ENCODE peak calls at places on chromosomes 3 and 15, in nine cellular contexts. One of them, this sample, is unnamed.

GRCh38 chr3:148911173-148911572 is 46.1 kb downstream of the CPA3 start:
- DNase-seq in CD8-positive, alpha-beta T cell: no peak
- DNase-seq in neural crest cell: no peak
- DNase-seq in mucosa of descending colon: no peak
- DNase-seq in sigmoid colon: no peak
- DNase-seq in A673: no peak
- DNase-seq in GM06990: no peak
- DNase-seq in lung: no peak
- DNase-seq in glutamatergic neuron: no peak
- DNase-seq in this sample: no peak

GRCh38 chr3:12486001-12486400 is 1.7 kb downstream of the TSEN2 start:
- DNase-seq in mucosa of descending colon: no peak
- DNase-seq in glutamatergic neuron: no peak
- DNase-seq in GM06990: no peak
- DNase-seq in CD8-positive, alpha-beta T cell: no peak
- DNase-seq in lung: no peak
- DNase-seq in neural crest cell: no peak
- DNase-seq in A673: no peak
- DNase-seq in sigmoid colon: no peak
- DNase-seq in this sample: no peak

GRCh38 chr3:169454823-169455222 is 208.7 kb downstream of the MECOM start:
- DNase-seq in GM06990: no peak
- DNase-seq in lung: no peak
- DNase-seq in glutamatergic neuron: no peak
- DNase-seq in CD8-positive, alpha-beta T cell: no peak
- DNase-seq in sigmoid colon: no peak
- DNase-seq in neural crest cell: no peak
- DNase-seq in A673: no peak
- DNase-seq in mucosa of descending colon: no peak
- DNase-seq in this sample: no peak

GRCh38 chr3:8996681-8997121 is 33.4 kb upstream of the RAD18 start:
- DNase-seq in mucosa of descending colon: no peak
- DNase-seq in CD8-positive, alpha-beta T cell: no peak
- DNase-seq in glutamatergic neuron: peak
- DNase-seq in lung: no peak
- DNase-seq in GM06990: no peak
- DNase-seq in sigmoid colon: peak
- DNase-seq in neural crest cell: no peak
- DNase-seq in A673: no peak
- DNase-seq in this sample: no peak

GRCh38 chr3:123069021-123069381 is 2.2 kb downstream of the PDIA5 start:
- DNase-seq in glutamatergic neuron: no peak
- DNase-seq in neural crest cell: no peak
- DNase-seq in sigmoid colon: no peak
- DNase-seq in GM06990: no peak
- DNase-seq in mucosa of descending colon: no peak
- DNase-seq in lung: no peak
- DNase-seq in CD8-positive, alpha-beta T cell: no peak
- DNase-seq in A673: no peak
- DNase-seq in this sample: no peak

GRCh38 chr3:47003461-47004368 is 24.2 kb downstream of the NBEAL2 start:
- DNase-seq in GM06990: no peak
- DNase-seq in sigmoid colon: peak
- DNase-seq in lung: no peak
- DNase-seq in neural crest cell: no peak
- DNase-seq in glutamatergic neuron: no peak
- DNase-seq in A673: no peak
- DNase-seq in mucosa of descending colon: no peak
- DNase-seq in CD8-positive, alpha-beta T cell: no peak
- DNase-seq in this sample: no peak

GRCh38 chr3:150073031-150073430 is 102.3 kb upstream of the PFN2 start:
- DNase-seq in sigmoid colon: no peak
- DNase-seq in mucosa of descending colon: no peak
- DNase-seq in glutamatergic neuron: no peak
- DNase-seq in GM06990: no peak
- DNase-seq in lung: no peak
- DNase-seq in neural crest cell: no peak
- DNase-seq in CD8-positive, alpha-beta T cell: no peak
- DNase-seq in A673: no peak
- DNase-seq in this sample: no peak

GRCh38 chr3:165206454-165207266 is 10.5 kb upstream of the SLITRK3 start:
- DNase-seq in lung: peak
- DNase-seq in A673: peak
- DNase-seq in neural crest cell: peak
- DNase-seq in GM06990: peak
- DNase-seq in mucosa of descending colon: peak
- DNase-seq in sigmoid colon: peak
- DNase-seq in CD8-positive, alpha-beta T cell: no peak
- DNase-seq in glutamatergic neuron: peak
- DNase-seq in this sample: peak

GRCh38 chr15:39629376-39629775 is 48.5 kb downstream of the THBS1 start:
- DNase-seq in sigmoid colon: no peak
- DNase-seq in A673: no peak
- DNase-seq in CD8-positive, alpha-beta T cell: peak
- DNase-seq in neural crest cell: no peak
- DNase-seq in lung: no peak
- DNase-seq in glutamatergic neuron: no peak
- DNase-seq in GM06990: no peak
- DNase-seq in mucosa of descending colon: peak
- DNase-seq in this sample: no peak

GRCh38 chr3:46098319-46098761 is 71.1 kb upstream of the XCR1 start:
- DNase-seq in GM06990: peak
- DNase-seq in neural crest cell: no peak
- DNase-seq in CD8-positive, alpha-beta T cell: peak
- DNase-seq in A673: no peak
- DNase-seq in lung: peak
- DNase-seq in glutamatergic neuron: no peak
- DNase-seq in mucosa of descending colon: no peak
- DNase-seq in sigmoid colon: peak
- DNase-seq in this sample: peak

GRCh38 chr3:9947025-9947995 is 4.9 kb downstream of the PRRT3 start:
- DNase-seq in glutamatergic neuron: peak
- DNase-seq in A673: peak
- DNase-seq in lung: peak
- DNase-seq in mucosa of descending colon: peak
- DNase-seq in sigmoid colon: peak
- DNase-seq in neural crest cell: peak
- DNase-seq in GM06990: no peak
- DNase-seq in CD8-positive, alpha-beta T cell: no peak
- DNase-seq in this sample: no peak

GRCh38 chr15:65374831-65375401 is 2.9 kb downstream of the IGDCC3 start:
- DNase-seq in neural crest cell: no peak
- DNase-seq in mucosa of descending colon: no peak
- DNase-seq in CD8-positive, alpha-beta T cell: no peak
- DNase-seq in A673: no peak
- DNase-seq in sigmoid colon: no peak
- DNase-seq in lung: no peak
- DNase-seq in glutamatergic neuron: no peak
- DNase-seq in GM06990: no peak
- DNase-seq in this sample: no peak

GRCh38 chr15:55627730-55628368 is 39.7 kb upstream of the PYGO1 start:
- DNase-seq in A673: peak
- DNase-seq in glutamatergic neuron: no peak
- DNase-seq in sigmoid colon: no peak
- DNase-seq in lung: peak
- DNase-seq in neural crest cell: no peak
- DNase-seq in GM06990: no peak
- DNase-seq in mucosa of descending colon: no peak
- DNase-seq in CD8-positive, alpha-beta T cell: no peak
- DNase-seq in this sample: no peak

GRCh38 chr3:119494597-119494996 is 3.8 kb upstream of the TIMMDC1 start:
- DNase-seq in neural crest cell: no peak
- DNase-seq in lung: no peak
- DNase-seq in CD8-positive, alpha-beta T cell: no peak
- DNase-seq in glutamatergic neuron: no peak
- DNase-seq in A673: no peak
- DNase-seq in sigmoid colon: no peak
- DNase-seq in mucosa of descending colon: no peak
- DNase-seq in GM06990: no peak
- DNase-seq in this sample: no peak

GRCh38 chr15:67755936-67756335 is 69.4 kb upstream of the SKOR1 start:
- DNase-seq in GM06990: no peak
- DNase-seq in lung: no peak
- DNase-seq in A673: no peak
- DNase-seq in CD8-positive, alpha-beta T cell: no peak
- DNase-seq in glutamatergic neuron: no peak
- DNase-seq in sigmoid colon: no peak
- DNase-seq in neural crest cell: no peak
- DNase-seq in mucosa of descending colon: no peak
- DNase-seq in this sample: no peak

GRCh38 chr3:146313411-146314111 is 62.7 kb upstream of the PLSCR4 start:
- DNase-seq in A673: no peak
- DNase-seq in GM06990: no peak
- DNase-seq in lung: no peak
- DNase-seq in neural crest cell: no peak
- DNase-seq in sigmoid colon: no peak
- DNase-seq in glutamatergic neuron: no peak
- DNase-seq in mucosa of descending colon: no peak
- DNase-seq in CD8-positive, alpha-beta T cell: no peak
- DNase-seq in this sample: no peak

GRCh38 chr3:188229177-188229576 is 75.2 kb downstream of the LPP start:
- DNase-seq in sigmoid colon: no peak
- DNase-seq in CD8-positive, alpha-beta T cell: no peak
- DNase-seq in lung: no peak
- DNase-seq in glutamatergic neuron: no peak
- DNase-seq in mucosa of descending colon: no peak
- DNase-seq in neural crest cell: no peak
- DNase-seq in GM06990: no peak
- DNase-seq in A673: peak
- DNase-seq in this sample: no peak

GRCh38 chr3:78798266-78798832 is 969.4 kb downstream of the ROBO1 start:
- DNase-seq in sigmoid colon: no peak
- DNase-seq in neural crest cell: no peak
- DNase-seq in CD8-positive, alpha-beta T cell: no peak
- DNase-seq in A673: no peak
- DNase-seq in GM06990: no peak
- DNase-seq in mucosa of descending colon: no peak
- DNase-seq in lung: no peak
- DNase-seq in glutamatergic neuron: no peak
- DNase-seq in this sample: no peak

GRCh38 chr3:73602171-73602570 is 22.6 kb downstream of the PDZRN3 start:
- DNase-seq in mucosa of descending colon: no peak
- DNase-seq in lung: no peak
- DNase-seq in GM06990: no peak
- DNase-seq in sigmoid colon: no peak
- DNase-seq in neural crest cell: no peak
- DNase-seq in A673: no peak
- DNase-seq in glutamatergic neuron: no peak
- DNase-seq in CD8-positive, alpha-beta T cell: no peak
- DNase-seq in this sample: no peak

DNA sequence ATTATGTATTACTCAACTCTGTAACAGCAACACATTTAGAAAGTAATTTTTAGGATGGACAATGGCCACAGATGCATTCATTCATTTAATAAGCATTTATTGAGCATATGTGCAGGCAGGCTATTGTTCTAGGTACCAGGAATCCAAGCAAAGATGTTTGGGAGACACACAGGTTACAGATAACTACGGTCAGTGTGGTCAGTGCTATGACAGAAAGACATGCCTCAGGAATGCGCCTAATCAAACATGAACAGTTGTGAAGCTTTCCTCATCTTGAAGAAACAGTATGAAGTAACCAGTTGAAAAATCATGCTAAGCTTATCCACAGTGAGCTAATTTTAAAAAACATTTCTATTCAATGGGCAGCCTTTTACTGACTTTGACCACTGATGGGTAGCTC is 155.4 kb upstream of the CCDC54 start:
- DNase-seq in GM06990: no peak
- DNase-seq in sigmoid colon: no peak
- DNase-seq in lung: no peak
- DNase-seq in A673: no peak
- DNase-seq in mucosa of descending colon: no peak
- DNase-seq in CD8-positive, alpha-beta T cell: no peak
- DNase-seq in glutamatergic neuron: no peak
- DNase-seq in neural crest cell: no peak
- DNase-seq in this sample: no peak
- TF ChIP-seq CTCF in GM06990: no peak
- TF ChIP-seq CTCF in sigmoid colon: no peak
- TF ChIP-seq CTCF in lung: no peak
- TF ChIP-seq CTCF in A673: no peak
- TF ChIP-seq CTCF in mucosa of descending colon: no peak
- TF ChIP-seq CTCF in CD8-positive, alpha-beta T cell: no peak
- TF ChIP-seq CTCF in glutamatergic neuron: no peak
- TF ChIP-seq CTCF in neural crest cell: no peak
- TF ChIP-seq CTCF in this sample: no peak

DNA sequence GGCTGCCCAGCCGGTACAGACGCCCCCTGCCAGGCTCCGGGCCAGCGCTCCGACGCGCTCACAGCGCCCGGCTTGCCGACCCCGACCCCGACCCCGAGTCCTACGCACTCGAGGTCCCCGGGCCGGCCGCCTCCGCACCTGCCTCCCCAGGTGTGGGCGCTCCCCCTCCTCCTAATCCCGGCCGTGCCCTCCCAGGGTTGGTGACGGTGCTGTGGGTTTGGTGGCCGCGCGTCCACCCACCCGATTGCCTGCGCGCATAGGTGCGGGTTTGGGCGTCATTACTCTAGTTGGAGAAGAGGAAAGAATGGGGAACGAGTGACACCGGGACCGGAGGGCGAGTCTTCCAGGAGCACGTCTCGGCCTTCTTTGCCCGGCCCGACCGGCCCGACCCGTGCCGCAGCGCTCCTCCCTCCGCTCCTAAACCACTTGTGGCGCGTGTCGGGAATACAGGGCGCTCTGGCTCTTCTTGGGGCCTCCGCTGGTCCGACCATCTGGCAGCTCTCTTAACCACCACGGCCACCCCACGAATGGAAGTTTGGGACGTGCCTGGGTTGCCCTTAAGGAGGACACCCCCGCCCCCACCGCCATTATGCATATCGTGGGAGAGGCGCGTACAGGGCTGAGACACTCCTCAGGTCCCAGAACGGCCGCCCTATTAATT is 814 bp upstream of the THRB start:
- DNase-seq in CD8-positive, alpha-beta T cell: no peak
- DNase-seq in mucosa of descending colon: peak
- DNase-seq in lung: peak
- DNase-seq in glutamatergic neuron: peak
- DNase-seq in neural crest cell: peak
- DNase-seq in A673: no peak
- DNase-seq in GM06990: no peak
- DNase-seq in sigmoid colon: peak
- DNase-seq in this sample: no peak
- TF ChIP-seq CTCF in CD8-positive, alpha-beta T cell: no peak
- TF ChIP-seq CTCF in mucosa of descending colon: no peak
- TF ChIP-seq CTCF in lung: no peak
- TF ChIP-seq CTCF in glutamatergic neuron: peak
- TF ChIP-seq CTCF in neural crest cell: peak
- TF ChIP-seq CTCF in A673: peak
- TF ChIP-seq CTCF in GM06990: no peak
- TF ChIP-seq CTCF in sigmoid colon: peak
- TF ChIP-seq CTCF in this sample: no peak

GRCh38 chr3:125115640-125116039 is 59.8 kb upstream of the HEG1 start:
- DNase-seq in sigmoid colon: no peak
- DNase-seq in glutamatergic neuron: no peak
- DNase-seq in GM06990: no peak
- DNase-seq in CD8-positive, alpha-beta T cell: no peak
- DNase-seq in A673: no peak
- DNase-seq in lung: no peak
- DNase-seq in neural crest cell: no peak
- DNase-seq in mucosa of descending colon: no peak
- DNase-seq in this sample: no peak
- TF ChIP-seq CTCF in sigmoid colon: no peak
- TF ChIP-seq CTCF in glutamatergic neuron: no peak
- TF ChIP-seq CTCF in GM06990: no peak
- TF ChIP-seq CTCF in CD8-positive, alpha-beta T cell: no peak
- TF ChIP-seq CTCF in A673: no peak
- TF ChIP-seq CTCF in lung: no peak
- TF ChIP-seq CTCF in neural crest cell: no peak
- TF ChIP-seq CTCF in mucosa of descending colon: no peak
- TF ChIP-seq CTCF in this sample: no peak

GRCh38 chr3:141050913-141051632 is at the start of gene SPSB4:
- DNase-seq in sigmoid colon: peak
- DNase-seq in A673: peak
- DNase-seq in lung: peak
- DNase-seq in glutamatergic neuron: peak
- DNase-seq in GM06990: no peak
- DNase-seq in mucosa of descending colon: peak
- DNase-seq in neural crest cell: peak
- DNase-seq in CD8-positive, alpha-beta T cell: no peak
- DNase-seq in this sample: no peak
- TF ChIP-seq CTCF in sigmoid colon: no peak
- TF ChIP-seq CTCF in A673: peak
- TF ChIP-seq CTCF in lung: no peak
- TF ChIP-seq CTCF in glutamatergic neuron: peak
- TF ChIP-seq CTCF in GM06990: peak
- TF ChIP-seq CTCF in mucosa of descending colon: no peak
- TF ChIP-seq CTCF in neural crest cell: peak
- TF ChIP-seq CTCF in CD8-positive, alpha-beta T cell: no peak
- TF ChIP-seq CTCF in this sample: no peak

This sample was measured in GM10248.